ENCODE peak calls at places on chromosomes 7 and 10, in four cellular contexts. F is NCI-H2081, R is neural crest cell, T is foreskin keratinocyte. Q is an unnamed sample.

GRCh38 chr10:72011016-72011415 is 46.8 kb downstream of the CHST3 start:
- DNase-seq in F (no peak), R (no peak), T (no peak), Q (no peak)

GRCh38 chr7:66505531-66506451 is 122.9 kb upstream of the KCTD7 start:
- DNase-seq in F (no peak), R (no peak), T (no peak), Q (no peak)

GRCh38 chr10:31952066-31952465 is 23.4 kb upstream of the ARHGAP12 start:
- DNase-seq in F (no peak), R (no peak), T (no peak), Q (no peak)

GRCh38 chr7:79084423-79084822 is 369.0 kb downstream of the MAGI2 start:
- DNase-seq in F (no peak), R (no peak), T (no peak), Q (no peak)

GRCh38 chr10:47335906-47336305 is 12.3 kb upstream of the RBP3 start:
- DNase-seq in F (no peak), R (no peak), T (no peak), Q (no peak)

GRCh38 chr10:8911032-8911431 is 856.5 kb downstream of the GATA3 start:
- DNase-seq in F (no peak), R (no peak), T (no peak), Q (no peak)

GRCh38 chr7:142357953-142358520 is 100.2 kb upstream of the PRSS58 start:
- DNase-seq in F (peak; percentile 76), R (no peak), T (peak; percentile 60), Q (peak; percentile 39)

GRCh38 chr10:58998924-58999713 is 177.3 kb upstream of the PHYHIPL start:
- DNase-seq in F (no peak), R (no peak), T (no peak), Q (no peak)

GRCh38 chr10:43819464-43820225 is 171.0 kb upstream of the ZNF32 start:
- DNase-seq in F (no peak), R (no peak), T (no peak), Q (no peak)

GRCh38 chr10:107814865-107815487 is 650.5 kb upstream of the SORCS1 start:
- DNase-seq in F (peak; percentile 41), R (peak; percentile 61), T (peak; percentile 20), Q (peak; percentile 68)

GRCh38 chr7:121494531-121494930 is 98.4 kb upstream of the FAM3C start:
- DNase-seq in F (no peak), R (no peak), T (no peak), Q (no peak)

Q was measured in glutamatergic neuron.